ENCODE peak calls at places on chromosomes 1 and 21, in six cellular contexts. E, N, A, G, J and I are unnamed samples.

GRCh38 chr1:229674042-229674441 is 48.0 kb downstream of the URB2 start:
- DNase-seq in E (no peak), N (no peak), A (no peak), G (no peak), J (no peak), I (no peak)

GRCh38 chr21:44820851-44821250 is 3.0 kb upstream of the SUMO3 start:
- DNase-seq in E (no peak), N (no peak), A (no peak), G (no peak), J (no peak), I (no peak)

GRCh38 chr1:245516178-245516829 is 361.5 kb downstream of the KIF26B start:
- DNase-seq in E (no peak), N (no peak), A (peak), G (no peak), J (no peak), I (no peak)

GRCh38 chr1:9455487-9456237 is 83.6 kb upstream of the SLC25A33 start:
- DNase-seq in E (no peak), N (peak), A (peak), G (peak), J (no peak), I (peak)

GRCh38 chr1:180515364-180515763 is 13.0 kb upstream of the ACBD6 start:
- DNase-seq in E (no peak), N (no peak), A (no peak), G (no peak), J (no peak), I (no peak)

GRCh38 chr1:10510520-10511493 is 36.1 kb downstream of the PEX14 start:
- DNase-seq in E (peak), N (no peak), A (no peak), G (no peak), J (no peak), I (peak)

GRCh38 chr1:108852541-108852940 is 4.4 kb downstream of the AKNAD1 start:
- DNase-seq in E (no peak), N (no peak), A (no peak), G (no peak), J (no peak), I (no peak)

GRCh38 chr1:94739521-94740061 is 80.6 kb upstream of the SLC44A3 start:
- DNase-seq in E (no peak), N (no peak), A (no peak), G (no peak), J (no peak), I (no peak)

GRCh38 chr21:15935530-15935929 is 205.7 kb downstream of the USP25 start:
- DNase-seq in E (no peak), N (no peak), A (no peak), G (no peak), J (no peak), I (no peak)

DNA sequence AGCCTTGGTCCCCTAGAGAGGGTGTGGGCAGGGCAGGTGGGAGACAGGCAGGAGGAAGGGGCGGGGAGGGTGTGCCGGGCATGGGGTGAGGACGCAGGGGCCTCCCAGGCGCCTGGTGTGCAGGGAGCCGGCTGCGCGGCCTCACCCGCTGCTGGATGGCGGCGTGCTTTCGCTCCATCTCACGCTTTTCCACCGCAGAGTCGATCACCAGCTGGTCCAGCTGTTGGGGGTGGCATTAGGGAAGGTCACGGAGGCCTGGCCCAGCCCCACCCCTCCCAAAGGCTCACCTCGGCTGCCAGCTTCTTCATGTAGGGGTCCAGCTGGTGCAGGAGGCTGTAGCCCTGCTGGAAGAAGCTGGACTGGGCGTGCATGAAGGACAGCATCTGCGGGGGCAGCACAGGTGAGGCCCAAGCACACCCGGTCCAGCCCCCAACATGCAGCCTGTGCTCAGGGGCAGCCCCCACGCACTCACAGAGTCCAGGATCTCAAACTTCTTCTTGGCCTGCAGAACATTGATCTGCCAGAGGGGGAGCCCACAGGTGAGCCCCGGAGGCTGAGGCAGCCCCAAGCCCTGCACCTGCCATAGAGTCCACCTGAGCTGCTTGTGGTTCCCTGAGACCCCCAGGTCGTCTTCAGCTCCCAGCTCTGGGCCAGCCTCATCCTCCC is 7.9 kb downstream of the ACAP3 start:
- DNase-seq in E (no peak), N (no peak), A (peak), G (no peak), J (no peak), I (peak)
- TF ChIP-seq CTCF in E (peak), N (peak), A (peak), G (peak), J (no peak), I (peak)

GRCh38 chr1:59638172-59638800 is 176.5 kb upstream of the HOOK1 start:
- DNase-seq in E (no peak), N (no peak), A (no peak), G (peak), J (no peak), I (peak)
- TF ChIP-seq CTCF in E (no peak), N (peak), A (no peak), G (no peak), J (no peak), I (no peak)

GRCh38 chr1:38013027-38013588 is 574 bp downstream of the UTP11 start:
- DNase-seq in E (peak), N (no peak), A (no peak), G (no peak), J (no peak), I (peak)

GRCh38 chr1:38009841-38010180 is 2.7 kb upstream of the UTP11 start:
- DNase-seq in E (no peak), N (no peak), A (no peak), G (no peak), J (no peak), I (no peak)

GRCh38 chr1:38014724-38015424 is 2.3 kb downstream of the UTP11 start:
- DNase-seq in E (no peak), N (no peak), A (no peak), G (no peak), J (no peak), I (no peak)

GRCh38 chr1:38015978-38016640 is 3.6 kb downstream of the UTP11 start:
- DNase-seq in E (no peak), N (no peak), A (no peak), G (no peak), J (no peak), I (no peak)

DNA sequence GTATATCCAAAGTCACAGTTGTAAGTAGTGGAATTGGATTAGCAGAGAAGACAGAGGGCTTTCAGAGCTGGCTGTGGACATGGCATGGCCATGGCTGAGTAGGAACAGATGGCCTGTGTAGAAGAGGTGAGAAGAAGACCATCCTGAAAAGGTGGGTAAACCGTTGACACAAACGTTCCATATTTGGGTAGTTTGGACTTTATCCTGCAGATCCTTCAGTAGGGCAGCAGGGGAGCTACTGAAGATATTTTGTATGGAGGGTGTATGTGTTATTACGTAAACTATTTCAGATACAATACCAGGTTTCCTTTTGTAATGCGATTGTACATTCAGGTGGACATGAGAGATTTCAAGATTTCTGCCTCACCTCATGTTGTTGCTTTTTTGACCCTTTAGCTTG is 1.6 kb downstream of the UTP11 start:
- DNase-seq in E (no peak), N (no peak), A (no peak), G (no peak), J (no peak), I (no peak)
- TF ChIP-seq CTCF in E (no peak), N (no peak), A (no peak), G (no peak), J (no peak), I (no peak)

DNA sequence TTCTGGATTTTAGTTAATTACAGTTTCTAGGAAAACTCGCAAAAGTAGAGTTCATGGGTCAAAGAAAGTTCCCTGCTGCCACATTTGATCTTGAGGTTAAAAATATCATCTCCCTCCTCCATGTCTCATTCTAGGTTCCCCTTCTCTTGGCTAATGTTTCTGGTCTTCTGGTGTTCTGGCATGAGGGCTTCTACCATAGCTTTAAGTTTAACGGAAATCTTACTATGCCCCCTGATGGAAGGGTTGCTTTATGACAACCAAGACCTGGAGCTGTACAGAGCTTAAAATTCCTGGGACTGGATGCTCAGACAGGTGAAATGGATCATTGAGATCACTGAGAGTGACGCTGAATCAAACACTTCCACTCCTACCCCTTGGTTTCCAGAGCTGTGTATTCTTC is 1881.7 kb downstream of the MRPL39 start:
- DNase-seq in E (no peak), N (no peak), A (no peak), G (no peak), J (no peak), I (no peak)
- TF ChIP-seq CTCF in E (no peak), N (no peak), A (no peak), G (no peak), J (no peak), I (no peak)

GRCh38 chr1:41369531-41369930 is 8.3 kb downstream of the FOXO6 start:
- DNase-seq in E (no peak), N (no peak), A (no peak), G (no peak), J (no peak), I (no peak)
- TF ChIP-seq CTCF in E (no peak), N (no peak), A (no peak), G (no peak), J (no peak), I (no peak)

DNA sequence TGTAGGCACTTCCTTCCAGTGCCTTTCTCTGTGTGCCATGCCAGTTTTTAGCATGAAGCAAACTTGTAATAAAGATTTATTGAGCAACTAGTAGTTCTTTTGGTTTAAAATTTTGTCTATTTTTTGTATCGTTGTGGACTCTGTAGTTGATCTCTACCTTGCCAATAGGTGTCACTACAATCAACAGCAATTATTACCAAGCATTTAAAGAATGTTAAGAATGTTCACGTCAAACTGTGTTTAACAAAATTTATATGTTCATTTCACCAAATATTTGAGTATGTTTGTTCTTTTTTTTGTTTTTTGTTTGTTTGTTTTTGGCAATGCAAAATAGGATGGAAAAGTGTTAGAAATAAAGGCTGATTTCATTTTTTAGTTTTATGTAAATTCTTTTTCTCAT is 208.1 kb downstream of the PATJ start:
- DNase-seq in E (peak), N (no peak), A (no peak), G (no peak), J (no peak), I (no peak)
- TF ChIP-seq CTCF in E (peak), N (peak), A (peak), G (peak), J (no peak), I (peak)

GRCh38 chr1:152473887-152474537 is 36.6 kb upstream of the LCE5A start:
- DNase-seq in E (no peak), N (no peak), A (no peak), G (no peak), J (no peak), I (no peak)

GRCh38 chr1:152481869-152482664 is 28.5 kb upstream of the LCE5A start:
- DNase-seq in E (no peak), N (no peak), A (no peak), G (no peak), J (no peak), I (no peak)

DNA sequence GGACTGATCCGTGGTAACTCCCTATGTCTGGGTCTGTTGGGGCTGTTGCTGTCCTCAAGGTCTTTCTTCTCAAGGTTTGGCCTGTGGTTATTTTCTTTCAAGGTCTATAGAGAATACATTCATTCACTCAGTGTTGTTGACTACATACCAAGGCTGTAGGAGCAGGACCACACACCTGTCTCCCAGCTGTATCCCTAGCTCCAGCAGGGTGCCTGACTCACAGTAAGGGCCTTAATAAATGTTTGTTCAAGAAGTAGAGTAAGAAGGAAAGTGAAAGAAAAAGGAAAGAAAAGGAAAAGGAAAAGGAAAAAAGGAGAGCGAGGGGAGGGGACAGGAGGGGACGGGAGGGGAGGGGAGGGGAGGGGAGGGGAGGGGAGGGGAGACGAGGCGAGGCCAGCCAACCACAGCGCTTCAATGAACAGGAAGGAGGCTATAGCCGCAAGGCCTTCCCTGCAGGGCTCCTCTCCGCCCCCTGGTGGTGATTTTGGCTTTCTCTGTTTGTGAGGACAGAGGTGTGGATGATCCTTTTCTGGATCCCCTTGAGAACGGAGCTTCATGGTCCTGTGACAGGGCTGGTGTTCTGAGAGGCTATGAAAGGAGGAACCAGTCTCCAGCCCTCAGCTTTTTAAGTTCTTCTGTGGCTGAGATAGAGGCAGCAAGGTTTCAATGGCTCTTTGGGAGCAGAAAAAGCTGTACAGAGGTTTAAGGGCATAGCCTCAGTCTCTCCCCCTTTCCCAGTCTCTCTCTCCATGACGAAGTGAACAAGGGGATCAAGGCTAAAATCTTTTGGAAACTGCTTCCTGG is 30.6 kb upstream of the LCE5A start:
- DNase-seq in E (no peak), N (no peak), A (peak), G (peak), J (no peak), I (peak)
- TF ChIP-seq CTCF in E (peak), N (no peak), A (peak), G (no peak), J (no peak), I (peak)

GRCh38 chr1:205064741-205065316 is 19.4 kb downstream of the TMEM81 start:
- DNase-seq in E (no peak), N (no peak), A (no peak), G (no peak), J (no peak), I (no peak)

GRCh38 chr1:205068001-205068400 is 16.3 kb downstream of the TMEM81 start:
- DNase-seq in E (no peak), N (no peak), A (no peak), G (no peak), J (no peak), I (no peak)

GRCh38 chr1:205067031-205067430 is 17.2 kb downstream of the TMEM81 start:
- DNase-seq in E (no peak), N (no peak), A (no peak), G (no peak), J (no peak), I (no peak)

GRCh38 chr1:205065666-205066065 is 18.6 kb downstream of the TMEM81 start:
- DNase-seq in E (no peak), N (no peak), A (no peak), G (no peak), J (no peak), I (no peak)

DNA sequence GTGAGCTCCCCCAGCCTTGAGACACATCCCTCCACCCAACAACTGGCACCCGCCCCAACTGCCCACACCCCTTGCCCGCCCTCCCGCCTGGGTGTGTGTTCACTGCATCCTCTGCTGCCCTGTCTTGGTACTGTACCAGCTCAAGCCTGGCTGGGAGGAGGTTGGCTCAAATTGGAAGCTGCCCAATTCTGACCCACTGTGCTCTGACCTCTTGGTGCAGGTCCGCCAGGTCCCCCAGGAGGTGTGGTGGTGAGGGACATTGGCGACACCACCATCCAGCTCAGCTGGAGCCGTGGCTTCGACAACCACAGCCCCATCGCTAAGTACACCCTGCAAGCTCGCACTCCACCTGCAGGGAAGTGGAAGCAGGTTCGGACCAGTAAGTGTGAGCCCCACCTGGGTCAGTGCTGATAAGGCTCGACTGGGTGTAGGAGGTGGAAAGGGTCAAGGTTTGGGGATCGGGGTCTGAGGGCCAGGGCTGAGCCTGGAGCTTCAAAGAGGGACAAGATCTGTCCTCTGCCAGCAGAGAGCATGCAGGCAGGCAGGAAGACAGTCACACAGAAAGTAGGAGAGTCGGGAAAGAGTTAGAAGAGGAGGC is 17.9 kb downstream of the TMEM81 start:
- DNase-seq in E (no peak), N (no peak), A (peak), G (no peak), J (no peak), I (no peak)
- TF ChIP-seq CTCF in E (no peak), N (peak), A (peak), G (no peak), J (no peak), I (no peak)

GRCh38 chr1:89688607-89689006 is 55.7 kb downstream of the LRRC8C start:
- DNase-seq in E (no peak), N (no peak), A (no peak), G (no peak), J (no peak), I (no peak)
- TF ChIP-seq CTCF in E (no peak), N (no peak), A (no peak), G (no peak), J (no peak), I (no peak)